ENCODE peak calls at places on chromosomes 6 and 20, in five cellular contexts. U is cardiac fibroblast, Y is heart left ventricle, J is Calu3, T is AG09309. B is an unnamed sample.

GRCh38 chr20:50460608-50461268 is 49.4 kb upstream of the PTPN1 start:
- DNase-seq in U (peak), Y (peak), T (no peak), J (peak), B (peak)

GRCh38 chr6:150352321-150353296 is 16.2 kb upstream of the IYD start:
- DNase-seq in T (peak), U (peak), Y (no peak), J (no peak), B (no peak)

GRCh38 chr20:17565164-17565845 is 4.6 kb upstream of the DSTN start:
- DNase-seq in U (peak), Y (no peak), J (no peak), T (no peak), B (no peak)

GRCh38 chr20:23544133-23544532 is 24.2 kb downstream of the CST9L start:
- DNase-seq in U (no peak), Y (no peak), T (no peak), J (no peak), B (no peak)

GRCh38 chr20:56411759-56412472 is at the start of gene CASS4:
- DNase-seq in T (no peak), J (no peak), U (peak), Y (peak), B (peak)

GRCh38 chr6:118744261-118744941 is 93.0 kb upstream of the CEP85L start:
- DNase-seq in U (no peak), T (no peak), Y (no peak), J (no peak), B (no peak)

GRCh38 chr6:13251242-13251641 is 77.1 kb downstream of the TBC1D7 start:
- DNase-seq in T (no peak), U (no peak), Y (no peak), J (no peak), B (no peak)

GRCh38 chr20:46260480-46260879 is 47.8 kb downstream of the CDH22 start:
- DNase-seq in Y (no peak), J (no peak), U (no peak), T (no peak), B (no peak)

GRCh38 chr6:145139451-145139850 is 595.9 kb downstream of the EPM2A start:
- DNase-seq in Y (no peak), J (no peak), U (no peak), T (no peak), B (no peak)

DNA sequence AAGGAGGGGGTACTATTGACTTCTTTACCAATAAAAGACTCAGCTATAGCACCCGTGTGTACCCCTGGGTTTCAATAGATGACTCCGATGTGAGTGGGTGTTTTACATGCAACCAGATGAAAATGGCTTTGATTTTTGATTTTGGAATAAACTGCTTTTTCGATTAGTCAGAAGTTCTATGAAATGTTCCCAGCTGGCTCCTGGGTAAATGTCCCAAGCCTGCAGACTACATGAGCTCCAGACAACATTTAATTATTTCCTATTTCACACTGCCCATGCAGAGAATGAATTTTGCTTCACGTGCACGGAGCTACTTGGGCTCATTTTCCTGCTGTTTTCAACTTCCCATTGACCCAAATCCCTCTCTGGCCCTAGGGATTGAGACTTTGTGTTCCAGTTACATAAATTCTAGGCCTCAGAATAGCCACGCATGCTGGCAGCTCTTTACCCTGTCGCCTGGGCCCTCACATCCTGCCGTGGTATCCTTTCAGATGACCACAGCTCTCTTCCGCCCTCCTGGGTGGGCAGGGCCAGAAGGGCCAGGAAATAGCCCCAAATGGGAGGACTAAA is 59.7 kb downstream of the GPR6 start:
- DNase-seq in J (no peak), Y (no peak), U (no peak), T (no peak), B (no peak)
- TF ChIP-seq CTCF in J (no peak), Y (no peak), U (no peak), T (no peak), B (no peak)

GRCh38 chr20:34311118-34312023 is 8.2 kb upstream of the AHCY start:
- DNase-seq in T (no peak), Y (no peak), U (no peak), J (peak), B (peak)
- TF ChIP-seq CTCF in T (no peak), Y (no peak), U (peak), J (peak), B (peak)

DNA sequence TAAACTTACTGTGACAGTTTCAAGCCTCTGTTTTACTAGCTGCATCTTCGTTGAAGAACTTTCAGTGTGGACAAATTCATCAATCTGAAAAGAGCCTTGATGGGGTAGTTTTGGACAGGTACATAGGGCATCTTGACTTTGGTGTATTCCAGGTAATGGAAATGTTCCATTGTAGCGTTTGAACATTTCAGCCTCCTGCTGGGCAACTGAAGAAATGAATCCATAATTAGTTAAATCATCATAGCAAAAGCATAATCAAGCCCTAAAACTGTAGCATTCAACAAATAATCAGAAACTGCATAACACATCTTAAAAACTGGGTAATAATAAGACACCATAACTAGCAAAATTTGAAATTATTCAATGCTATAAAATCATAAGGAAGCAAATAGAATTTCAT is 86.2 kb downstream of the AHI1 start:
- DNase-seq in Y (no peak), T (no peak), J (no peak), U (peak), B (peak)
- TF ChIP-seq CTCF in Y (no peak), T (peak), J (no peak), U (peak), B (peak)

GRCh38 chr20:63254536-63255384 is 497 bp upstream of the NKAIN4 start:
- DNase-seq in J (no peak), Y (no peak), U (no peak), T (no peak), B (peak)
- TF ChIP-seq CTCF in J (no peak), Y (no peak), U (no peak), T (no peak), B (no peak)

DNA sequence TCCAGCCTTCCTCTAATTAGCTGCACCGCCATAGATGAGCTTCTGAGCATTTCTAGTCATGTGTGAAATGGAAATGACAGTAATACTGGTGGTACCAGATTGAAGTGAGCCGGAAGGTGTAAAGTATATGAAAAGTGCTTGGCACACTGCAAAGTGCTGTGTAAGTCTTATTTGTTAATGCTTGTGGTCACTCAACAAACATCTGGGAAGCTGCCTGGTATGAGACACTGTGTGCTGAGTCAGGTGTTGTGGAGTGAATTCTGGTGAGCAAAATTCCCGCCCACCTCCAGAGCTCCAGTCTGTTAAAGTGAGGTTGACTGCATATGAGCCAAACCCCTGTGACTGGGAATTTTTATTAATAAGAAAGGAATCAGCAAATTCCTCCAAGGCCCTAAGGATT is 12.5 kb downstream of the DAAM2 start:
- DNase-seq in T (peak), Y (no peak), U (no peak), J (no peak), B (no peak)
- TF ChIP-seq CTCF in T (no peak), Y (no peak), U (no peak), J (no peak), B (no peak)

DNA sequence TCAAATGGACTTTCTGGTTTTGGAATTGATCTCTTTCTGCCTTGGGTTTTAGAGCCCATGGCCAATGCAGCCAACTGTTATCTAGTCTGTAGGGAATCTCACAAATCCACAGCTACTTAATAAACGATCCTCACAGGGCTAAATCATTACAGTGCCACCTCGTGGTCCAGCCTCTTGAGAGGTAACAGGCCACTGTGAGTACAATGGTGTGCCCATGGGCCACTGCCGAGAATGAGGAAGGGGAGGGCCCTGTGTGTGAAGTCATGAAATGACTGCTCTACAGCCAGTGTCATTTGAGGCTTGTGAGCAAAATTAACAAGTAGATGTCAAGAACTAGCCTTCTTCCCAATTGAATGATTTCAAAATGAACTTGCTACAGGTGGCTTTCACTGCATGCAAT is 54.3 kb upstream of the GMPR start:
- DNase-seq in J (peak), T (no peak), U (peak), Y (no peak), B (no peak)
- TF ChIP-seq CTCF in J (no peak), T (peak), U (peak), Y (peak), B (no peak)

DNA sequence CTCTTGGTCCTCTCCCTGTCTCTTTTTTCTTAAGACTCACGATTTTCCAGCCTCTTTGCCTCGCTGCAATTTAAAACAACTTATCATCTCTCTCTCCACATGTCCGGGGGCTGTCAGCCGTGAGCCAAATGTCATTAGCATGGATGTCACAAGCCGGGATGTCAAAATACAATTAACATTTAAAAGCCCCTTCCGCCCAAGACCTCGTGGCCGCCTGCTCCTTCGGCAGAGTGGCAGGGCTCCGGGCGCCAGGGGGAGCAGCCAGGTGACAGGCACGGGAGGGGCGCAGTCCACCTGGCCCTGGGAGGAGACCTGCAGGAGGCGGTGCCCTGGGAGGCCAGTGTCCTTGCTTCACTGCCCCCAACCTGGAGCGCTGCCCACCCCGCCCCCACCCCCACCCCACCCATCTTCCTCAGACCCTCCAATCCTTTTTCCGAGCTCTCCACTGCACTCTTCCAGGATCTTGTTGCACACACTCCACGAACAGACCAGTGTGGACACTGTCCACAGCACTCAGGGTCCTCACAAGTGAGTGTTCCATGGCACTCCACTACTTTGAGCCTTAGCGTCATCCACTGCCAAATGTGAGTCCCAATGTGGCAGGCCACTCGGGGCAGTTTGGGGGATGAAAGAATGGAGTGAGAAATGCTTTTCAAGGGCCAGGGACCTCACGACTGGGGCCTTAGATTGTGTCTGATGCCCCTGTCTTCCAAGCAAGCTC is 5.6 kb upstream of the GRM4 start:
- DNase-seq in T (no peak), J (peak), U (no peak), Y (no peak), B (peak)
- TF ChIP-seq CTCF in T (no peak), J (peak), U (no peak), Y (no peak), B (no peak)

DNA sequence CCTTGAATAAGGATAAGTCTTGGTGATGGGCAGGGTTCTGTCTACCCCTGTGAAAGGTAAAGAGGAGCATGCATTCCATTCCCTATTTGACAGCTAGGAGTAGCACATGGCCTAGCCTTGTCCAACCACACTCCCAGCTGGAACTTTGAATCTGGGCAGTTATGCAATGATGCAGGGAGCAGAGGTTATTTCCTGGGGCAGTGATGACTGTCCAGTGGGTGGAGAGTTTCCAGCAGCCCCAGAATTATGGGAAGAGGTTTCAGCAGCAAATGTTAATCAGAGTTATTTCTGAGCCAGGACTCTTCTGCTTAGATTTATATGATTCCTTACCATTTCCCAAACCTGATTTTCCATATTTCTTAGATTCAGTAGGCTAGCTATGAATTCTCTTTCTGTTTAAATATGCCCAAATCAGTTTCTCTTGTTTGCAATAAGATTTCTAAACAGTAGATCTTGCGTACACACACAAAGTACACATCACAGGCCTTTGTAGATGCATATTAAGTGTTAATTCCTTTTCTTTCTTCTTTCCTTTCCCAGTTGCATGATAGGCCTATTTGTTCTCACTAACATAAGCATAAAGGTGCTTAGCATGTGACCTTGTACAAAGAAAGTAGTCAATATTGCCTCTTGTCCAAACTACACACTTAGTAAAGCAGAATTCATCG is 17.3 kb upstream of the TXLNB start:
- DNase-seq in U (peak), Y (no peak), T (no peak), J (no peak), B (peak)
- TF ChIP-seq CTCF in U (no peak), Y (no peak), T (no peak), J (no peak), B (no peak)

GRCh38 chr6:135240711-135241110 is 59.6 kb downstream of the MYB start:
- DNase-seq in Y (no peak), U (no peak), T (no peak), J (no peak), B (no peak)
- TF ChIP-seq CTCF in Y (no peak), U (no peak), T (no peak), J (no peak), B (no peak)

DNA sequence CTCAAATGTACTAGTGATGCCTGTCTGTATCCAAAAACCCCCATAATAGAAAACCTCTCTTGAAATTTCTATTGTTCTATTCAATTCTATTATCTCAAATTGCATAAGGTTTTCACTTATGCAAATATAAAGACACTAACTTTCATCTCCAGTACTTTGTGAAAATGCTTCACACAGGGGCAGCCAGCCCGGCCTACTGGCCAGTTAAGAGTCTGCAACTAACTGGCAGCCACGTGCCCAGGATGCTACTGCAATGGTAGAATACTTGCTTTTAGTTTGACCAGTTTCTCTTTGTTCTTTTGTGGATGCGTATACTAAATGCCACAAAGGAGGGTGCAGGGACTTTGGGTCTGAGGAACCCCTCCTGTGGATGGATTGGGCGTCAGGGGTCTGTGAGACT is 557.9 kb upstream of the JAG1 start:
- DNase-seq in U (no peak), J (no peak), T (no peak), Y (no peak), B (no peak)
- TF ChIP-seq CTCF in U (no peak), J (no peak), T (no peak), Y (no peak), B (no peak)